ENCODE peak calls at places on chromosomes 5 and 9, in ten cellular contexts. M is stimulated activated CD8-positive, alpha-beta memory T cell treated with anti-CD3 and anti-CD28 coated beads, Interleukin-15, amount 100 ng/mL, for 4 hours; U is stimulated activated CD4-positive, alpha-beta T cell treated with anti-CD3 and anti-CD28 coated beads, Interleukin-4, amount 100 ng/mL, for 48 hours; N is GM04504; X is NCI-H82; B is NCI-H1092; R is NCI-H460; I is Calu3; V is EL; G is CD4-positive, CD25-positive, alpha-beta regulatory T cell. L is an unnamed sample.

GRCh38 chr5:59873113-59873512 is 20.4 kb downstream of the PDE4D start:
- DNase-seq in M (no peak), N (peak; percentile 71), V (peak; percentile 95), G (no peak), U (no peak), X (no peak), B (no peak), R (no peak), I (no peak), L (no peak)

GRCh38 chr9:132990781-132991180 is 12.3 kb downstream of the GFI1B start:
- DNase-seq in G (no peak), U (no peak), M (no peak), I (no peak), B (no peak), V (no peak), X (no peak), R (no peak), N (no peak), L (no peak)

GRCh38 chr5:116738270-116738947 is 163.8 kb upstream of the SEMA6A start:
- DNase-seq in M (no peak), X (no peak), R (no peak), V (no peak), G (no peak), B (peak; percentile 31), U (no peak), N (no peak), I (no peak), L (peak; percentile 2)

GRCh38 chr9:38008168-38009034 is 60.6 kb downstream of the SHB start:
- DNase-seq in R (peak; percentile 44), I (peak; percentile 50), N (peak; percentile 79), G (no peak), M (peak; percentile 13), U (peak; percentile 61), B (no peak), V (peak; percentile 94), X (no peak), L (no peak)

GRCh38 chr5:6576861-6577501 is 55.9 kb downstream of the NSUN2 start:
- DNase-seq in R (peak; percentile 37), N (peak; percentile 17), I (peak; percentile 52), G (no peak), V (peak; percentile 57), U (no peak), X (peak; percentile 76), M (no peak), B (peak; percentile 56), L (peak; percentile 8)

GRCh38 chr9:928363-929042 is 48.0 kb upstream of the DMRT3 start:
- DNase-seq in B (no peak), V (peak; percentile 4), R (peak; percentile 4), G (no peak), X (peak; percentile 76), M (no peak), N (no peak), U (no peak), I (peak; percentile 13), L (no peak)

GRCh38 chr9:14945351-14945750 is 35.1 kb upstream of the FREM1 start:
- DNase-seq in I (no peak), G (no peak), X (no peak), V (no peak), U (no peak), B (no peak), R (no peak), M (no peak), N (no peak), L (no peak)

GRCh38 chr9:136618578-136619547 is 43.9 kb upstream of the EGFL7 start:
- DNase-seq in X (no peak), M (no peak), U (no peak), G (no peak), R (no peak), B (no peak), V (no peak), N (no peak), I (no peak), L (no peak)